ENCODE peak calls at places on chromosomes 3 and 15, in seven cellular contexts. X, Q, K, W, M, Z and T are unnamed samples.
A peak's percentile ranks its signal among the peaks of the same experiment; 100 is the strongest.

GRCh38 chr3:177358968-177359600 is 161.8 kb upstream of the TBL1XR1 start:
- DNase-seq in X (peak; percentile 45), Q (no peak), K (peak; percentile 24), W (peak; percentile 83), M (no peak), Z (peak; percentile 54), T (no peak)

GRCh38 chr3:138187296-138188012 is at the start of gene ARMC8:
- DNase-seq in X (peak; percentile 25), Q (no peak), K (no peak), W (peak; percentile 86), M (peak; percentile 20), Z (peak; percentile 68), T (no peak)

GRCh38 chr3:57821765-57822164 is 65.7 kb downstream of the SLMAP start:
- DNase-seq in X (no peak), Q (no peak), K (no peak), W (no peak), M (no peak), Z (no peak), T (no peak)

GRCh38 chr15:89115547-89115946 is 27.3 kb downstream of the ABHD2 start:
- DNase-seq in X (no peak), Q (no peak), K (no peak), W (peak; percentile 78), M (no peak), Z (peak; percentile 93), T (no peak)

GRCh38 chr3:65412591-65412990 is 626.1 kb downstream of the MAGI1 start:
- DNase-seq in X (peak; percentile 39), Q (no peak), K (no peak), W (peak; percentile 79), M (no peak), Z (peak; percentile 64), T (no peak)

GRCh38 chr3:184443364-184443763 is 63.5 kb downstream of the CHRD start:
- DNase-seq in X (no peak), Q (no peak), K (no peak), W (no peak), M (no peak), Z (no peak), T (no peak)

GRCh38 chr3:175255698-175256097 is 396.6 kb downstream of the NAALADL2 start:
- DNase-seq in X (no peak), Q (no peak), K (peak; percentile 57), W (no peak), M (no peak), Z (no peak), T (no peak)

GRCh38 chr3:5277612-5278236 is 90.2 kb downstream of the EDEM1 start:
- DNase-seq in X (no peak), Q (no peak), K (no peak), W (no peak), M (no peak), Z (no peak), T (no peak)

GRCh38 chr3:158918008-158918407 is 116.2 kb downstream of the MFSD1 start:
- DNase-seq in X (no peak), Q (peak; percentile 11), K (peak; percentile 69), W (no peak), M (peak; percentile 14), Z (peak; percentile 51), T (no peak)

GRCh38 chr15:78209646-78210348 is 24.6 kb downstream of the ACSBG1 start:
- DNase-seq in X (no peak), Q (no peak), K (no peak), W (peak; percentile 55), M (no peak), Z (peak; percentile 84), T (no peak)

GRCh38 chr3:170421147-170421641 is 2.5 kb downstream of the CLDN11 start:
- DNase-seq in X (peak; percentile 40), Q (no peak), K (peak; percentile 55), W (no peak), M (no peak), Z (no peak), T (no peak)

GRCh38 chr15:63264685-63265302 is 12.6 kb upstream of the APH1B start:
- DNase-seq in X (no peak), Q (no peak), K (peak; percentile 72), W (no peak), M (no peak), Z (no peak), T (no peak)

GRCh38 chr3:15083190-15083700 is 15.7 kb downstream of the RBSN start:
- DNase-seq in X (no peak), Q (no peak), K (no peak), W (no peak), M (no peak), Z (no peak), T (no peak)

GRCh38 chr15:80250614-80251504 is 1.2 kb downstream of the CTXND1 start:
- DNase-seq in X (no peak), Q (no peak), K (no peak), W (no peak), M (no peak), Z (no peak), T (no peak)

GRCh38 chr15:48887144-48887543 is 9.2 kb downstream of the EID1 start:
- DNase-seq in X (no peak), Q (no peak), K (no peak), W (no peak), M (no peak), Z (no peak), T (no peak)

GRCh38 chr15:100880139-100880896 is 687 bp downstream of the ALDH1A3 start:
- DNase-seq in X (no peak), Q (peak; percentile 5), K (peak; percentile 54), W (no peak), M (no peak), Z (no peak), T (no peak)

GRCh38 chr3:107651782-107652181 is 129.0 kb downstream of the BBX start:
- DNase-seq in X (no peak), Q (no peak), K (no peak), W (no peak), M (no peak), Z (no peak), T (no peak)

GRCh38 chr3:14523792-14524191 is 16.4 kb downstream of the GRIP2 start:
- DNase-seq in X (no peak), Q (no peak), K (no peak), W (no peak), M (no peak), Z (no peak), T (no peak)

GRCh38 chr3:72659609-72660008 is 188.6 kb downstream of the SHQ1 start:
- DNase-seq in X (no peak), Q (no peak), K (no peak), W (no peak), M (no peak), Z (peak; percentile 68), T (no peak)

GRCh38 chr3:21954709-21955108 is 203.7 kb upstream of the ZNF385D start:
- DNase-seq in X (no peak), Q (no peak), K (peak; percentile 83), W (no peak), M (no peak), Z (no peak), T (no peak)

GRCh38 chr3:168802761-168803160 is 707.0 kb upstream of the GOLIM4 start:
- DNase-seq in X (no peak), Q (no peak), K (no peak), W (no peak), M (no peak), Z (no peak), T (no peak)

GRCh38 chr15:67180035-67180434 is 74.4 kb downstream of the AAGAB start:
- DNase-seq in X (peak; percentile 20), Q (no peak), K (no peak), W (peak; percentile 44), M (no peak), Z (no peak), T (no peak)

GRCh38 chr15:65309882-65310418 is 5.5 kb downstream of the RNU5B-1 start:
- DNase-seq in X (no peak), Q (no peak), K (no peak), W (no peak), M (no peak), Z (no peak), T (no peak)

GRCh38 chr3:150925751-150926201 is 20.5 kb upstream of the MINDY4B start:
- DNase-seq in X (no peak), Q (peak; percentile 56), K (peak; percentile 27), W (peak; percentile 62), M (peak; percentile 47), Z (peak; percentile 43), T (no peak)

GRCh38 chr3:52056521-52056967 is at the start of gene DUSP7:
- DNase-seq in X (peak; percentile 52), Q (peak; percentile 84), K (peak; percentile 76), W (peak; percentile 84), M (peak; percentile 50), Z (peak; percentile 67), T (no peak)

GRCh38 chr15:68599560-68600071 is 20.8 kb downstream of the CORO2B start:
- DNase-seq in X (no peak), Q (no peak), K (peak; percentile 61), W (peak; percentile 26), M (no peak), Z (no peak), T (no peak)

GRCh38 chr3:157078131-157078835 is 81.7 kb downstream of the CCNL1 start:
- DNase-seq in X (no peak), Q (no peak), K (no peak), W (no peak), M (no peak), Z (no peak), T (no peak)

GRCh38 chr15:20344601-20345400 is 196.8 kb downstream of the GOLGA6L6 start:
- DNase-seq in X (no peak), Q (no peak), K (no peak), W (peak; percentile 39), M (no peak), Z (no peak), T (no peak)

GRCh38 chr15:68389936-68390790 is 41.8 kb downstream of the ITGA11 start:
- DNase-seq in X (peak; percentile 23), Q (no peak), K (peak; percentile 80), W (no peak), M (no peak), Z (peak; percentile 3), T (no peak)

GRCh38 chr3:50227390-50228183 is 8.4 kb upstream of the GNAI2 start:
- DNase-seq in X (peak; percentile 89), Q (peak; percentile 95), K (peak; percentile 92), W (peak; percentile 95), M (peak; percentile 92), Z (peak; percentile 95), T (no peak)

GRCh38 chr15:101118615-101119014 is 133.2 kb downstream of the CHSY1 start:
- DNase-seq in X (no peak), Q (no peak), K (no peak), W (no peak), M (no peak), Z (no peak), T (no peak)

GRCh38 chr15:85886345-85886935 is 91.7 kb upstream of the KLHL25 start:
- DNase-seq in X (no peak), Q (no peak), K (no peak), W (no peak), M (no peak), Z (no peak), T (no peak)